ENCODE peak calls at places on chromosomes 12 and 14, in eight cellular contexts. F is GM10248, N is fibroblast of the aortic adventitia, X is GM20000, M is WERI-Rb-1, C is lower leg skin, I is right lobe of liver, Q is Peyer's patch. J is an unnamed sample.

GRCh38 chr14:59484611-59485174 is 376 bp downstream of the JKAMP start:
- DNase-seq in X (no peak), I (no peak), N (no peak), C (no peak), Q (no peak), F (no peak), M (no peak), J (no peak)

GRCh38 chr14:102784892-102785597 is 7.8 kb downstream of the TRAF3 start:
- DNase-seq in C (no peak), F (no peak), N (no peak), X (no peak), Q (no peak), M (no peak), I (no peak), J (no peak)

GRCh38 chr12:777550-778047 is 25.2 kb downstream of the WNK1 start:
- DNase-seq in N (no peak), M (no peak), I (no peak), Q (no peak), F (no peak), X (no peak), C (no peak), J (no peak)

GRCh38 chr12:1503281-1503711 is 91.1 kb downstream of the FBXL14 start:
- DNase-seq in N (no peak), I (no peak), M (no peak), X (no peak), F (no peak), C (no peak), Q (peak), J (no peak)

GRCh38 chr14:75794615-75795038 is 133.6 kb downstream of the TTLL5 start:
- DNase-seq in M (peak), F (no peak), N (peak), Q (no peak), C (no peak), X (no peak), I (no peak), J (no peak)

GRCh38 chr12:1680804-1681492 is 9.9 kb upstream of the ADIPOR2 start:
- DNase-seq in C (no peak), M (no peak), F (no peak), Q (peak), N (no peak), X (no peak), I (no peak), J (no peak)

GRCh38 chr12:66584673-66585072 is 94.2 kb downstream of the GRIP1 start:
- DNase-seq in I (no peak), M (no peak), C (no peak), N (no peak), X (no peak), Q (no peak), F (no peak), J (no peak)

GRCh38 chr14:49250109-49250508 is 336.1 kb downstream of the RPS29 start:
- DNase-seq in M (no peak), X (no peak), C (no peak), N (peak), I (no peak), Q (no peak), F (no peak), J (no peak)

GRCh38 chr12:114479831-114480230 is 73.9 kb upstream of the TBX5 start:
- DNase-seq in I (no peak), F (no peak), Q (no peak), N (no peak), X (no peak), M (no peak), C (no peak), J (no peak)

GRCh38 chr12:62618319-62618718 is 151.7 kb downstream of the MON2 start:
- DNase-seq in Q (no peak), C (no peak), N (no peak), I (no peak), X (no peak), M (no peak), F (no peak), J (no peak)

GRCh38 chr12:47829584-47829983 is 9.9 kb upstream of the HDAC7 start:
- DNase-seq in I (peak), N (no peak), F (no peak), C (no peak), X (no peak), M (no peak), Q (no peak), J (no peak)

GRCh38 chr12:123445388-123446344 is 9.2 kb upstream of the RILPL2 start:
- DNase-seq in F (no peak), Q (peak), N (peak), C (no peak), X (no peak), M (no peak), I (no peak), J (no peak)

GRCh38 chr12:62256408-62257079 is 3.7 kb upstream of the USP15 start:
- DNase-seq in X (no peak), N (no peak), I (no peak), M (no peak), C (no peak), Q (no peak), F (no peak), J (no peak)

GRCh38 chr14:92382677-92383076 is 59.7 kb downstream of the SLC24A4 start:
- DNase-seq in N (no peak), M (no peak), I (no peak), Q (no peak), F (no peak), C (no peak), X (no peak), J (no peak)

GRCh38 chr14:34355584-34356266 is 106.3 kb downstream of the SPTSSA start:
- DNase-seq in F (no peak), C (peak), Q (no peak), M (peak), N (peak), I (no peak), X (no peak), J (no peak)

GRCh38 chr12:51590347-51591019 is 550 bp upstream of the SCN8A start:
- DNase-seq in Q (peak), M (peak), F (peak), I (peak), C (no peak), N (peak), X (peak), J (peak)

GRCh38 chr12:19915392-19916192 is 452.7 kb upstream of the PDE3A start:
- DNase-seq in Q (no peak), F (no peak), X (no peak), N (peak), M (no peak), I (no peak), C (no peak), J (no peak)

GRCh38 chr14:61696753-61697318 is 1.5 kb downstream of the HIF1A start:
- DNase-seq in N (peak), Q (no peak), X (no peak), M (no peak), F (no peak), I (no peak), C (no peak), J (no peak)

GRCh38 chr12:23813206-23813605 is 136.3 kb downstream of the SOX5 start:
- DNase-seq in Q (no peak), M (peak), X (no peak), N (no peak), I (no peak), C (no peak), F (no peak), J (no peak)

GRCh38 chr12:93943766-93944165 is 204.6 kb upstream of the PLXNC1 start:
- DNase-seq in X (no peak), I (no peak), C (peak), N (peak), Q (no peak), F (no peak), M (no peak), J (no peak)

GRCh38 chr12:122203968-122204828 is 689 bp downstream of the B3GNT4 start:
- DNase-seq in Q (peak), X (peak), N (no peak), F (peak), I (no peak), C (no peak), M (no peak), J (peak)

GRCh38 chr12:106039646-106040404 is 98.9 kb downstream of the NUAK1 start:
- DNase-seq in M (no peak), F (no peak), N (no peak), X (no peak), I (no peak), Q (no peak), C (no peak), J (no peak)

GRCh38 chr14:91138511-91139359 is 24.9 kb downstream of the DGLUCY start:
- DNase-seq in F (peak), N (peak), X (peak), M (peak), I (no peak), C (no peak), Q (no peak), J (no peak)

GRCh38 chr12:132497514-132498405 is 7.8 kb downstream of the FBRSL1 start:
- DNase-seq in C (no peak), F (no peak), Q (no peak), X (no peak), I (no peak), M (no peak), N (no peak), J (no peak)

GRCh38 chr14:77000340-77001235 is 27.9 kb downstream of the IRF2BPL start:
- DNase-seq in N (peak), F (no peak), I (no peak), Q (no peak), C (no peak), M (peak), X (peak), J (peak)

DNA sequence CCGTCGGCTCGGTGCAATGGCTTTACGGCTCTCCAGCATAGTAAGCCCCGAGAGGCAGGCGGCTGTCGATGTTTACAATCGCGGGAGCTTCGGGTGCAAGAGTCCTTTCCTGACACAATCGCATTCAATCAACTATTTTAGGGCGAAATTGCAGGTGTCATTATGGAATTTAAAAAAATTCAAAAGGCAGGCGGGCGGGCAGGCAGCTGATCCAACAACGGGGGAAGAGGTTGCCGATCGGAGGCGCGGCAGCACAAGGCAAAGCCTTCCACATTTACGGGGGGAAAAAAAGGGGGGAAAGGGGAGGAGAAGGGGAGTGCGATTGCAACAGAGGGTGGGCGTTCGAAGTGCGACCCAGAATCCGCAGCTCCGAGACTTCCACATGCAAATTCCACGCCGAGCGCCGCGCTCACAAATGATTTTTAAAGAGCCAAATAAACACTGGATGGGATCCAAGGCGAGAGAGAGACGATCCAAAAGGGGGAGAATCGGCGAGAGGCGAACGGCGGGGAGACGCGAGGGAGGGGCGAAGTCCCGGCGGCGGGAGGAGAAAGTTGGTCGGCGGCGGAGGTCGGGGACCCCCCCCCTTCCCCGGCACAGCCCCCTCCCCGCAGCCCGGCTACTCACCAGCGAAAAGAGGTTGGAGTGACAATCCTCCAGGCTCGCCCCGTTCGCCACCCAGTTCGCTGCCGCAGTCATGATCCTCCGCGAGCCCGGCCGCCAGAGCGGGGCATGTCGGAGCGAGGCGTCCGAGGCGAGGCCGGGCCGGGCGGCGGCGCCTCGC is 868 bp downstream of the MED13L start:
- DNase-seq in F (peak), C (peak), I (peak), X (peak), Q (peak), M (peak), N (peak), J (peak)
- TF ChIP-seq CTCF in F (no peak), C (no peak), I (no peak), X (no peak), Q (no peak), M (no peak), N (peak), J (no peak)

GRCh38 chr12:113094738-113095137 is 38.2 kb downstream of the DTX1 start:
- DNase-seq in I (no peak), F (no peak), C (no peak), N (no peak), M (no peak), X (no peak), Q (no peak), J (no peak)

GRCh38 chr12:113093409-113094101 is 37.0 kb downstream of the DTX1 start:
- DNase-seq in M (no peak), C (no peak), X (no peak), N (no peak), F (no peak), Q (no peak), I (no peak), J (no peak)

GRCh38 chr12:113091506-113091905 is 35.0 kb downstream of the DTX1 start:
- DNase-seq in X (no peak), N (no peak), Q (no peak), M (no peak), F (no peak), I (no peak), C (no peak), J (no peak)

GRCh38 chr12:113090740-113091139 is 34.2 kb downstream of the DTX1 start:
- DNase-seq in I (no peak), N (no peak), C (no peak), Q (no peak), X (no peak), F (no peak), M (no peak), J (no peak)

GRCh38 chr12:113092478-113093408 is 36.2 kb downstream of the DTX1 start:
- DNase-seq in M (no peak), X (peak), C (no peak), I (no peak), F (peak), N (peak), Q (peak), J (peak)
- TF ChIP-seq CTCF in M (no peak), X (peak), C (no peak), I (no peak), F (peak), N (peak), Q (no peak), J (no peak)

DNA sequence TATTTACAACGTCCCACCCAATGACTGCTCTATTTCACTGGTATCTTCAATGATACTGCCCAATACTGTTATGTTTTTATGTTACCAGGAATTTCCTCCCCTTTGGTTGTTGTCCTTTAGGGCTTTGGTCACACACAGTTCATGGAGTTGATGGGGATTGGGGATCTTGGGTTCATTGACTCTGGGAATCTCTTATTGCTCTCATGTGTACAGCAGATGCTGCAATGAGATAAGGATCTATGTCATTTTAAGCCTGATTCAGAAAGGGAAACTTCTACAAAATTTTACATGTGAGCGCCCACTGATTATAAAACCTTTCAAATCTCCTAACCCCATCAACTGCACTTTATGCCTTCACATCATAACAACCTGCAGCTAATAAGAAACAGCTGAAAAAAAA is 67.2 kb downstream of the FAR2 start:
- DNase-seq in Q (no peak), M (no peak), C (no peak), F (no peak), X (no peak), N (no peak), I (no peak), J (no peak)
- TF ChIP-seq CTCF in Q (no peak), M (no peak), C (no peak), F (no peak), X (no peak), N (no peak), I (no peak), J (no peak)

DNA sequence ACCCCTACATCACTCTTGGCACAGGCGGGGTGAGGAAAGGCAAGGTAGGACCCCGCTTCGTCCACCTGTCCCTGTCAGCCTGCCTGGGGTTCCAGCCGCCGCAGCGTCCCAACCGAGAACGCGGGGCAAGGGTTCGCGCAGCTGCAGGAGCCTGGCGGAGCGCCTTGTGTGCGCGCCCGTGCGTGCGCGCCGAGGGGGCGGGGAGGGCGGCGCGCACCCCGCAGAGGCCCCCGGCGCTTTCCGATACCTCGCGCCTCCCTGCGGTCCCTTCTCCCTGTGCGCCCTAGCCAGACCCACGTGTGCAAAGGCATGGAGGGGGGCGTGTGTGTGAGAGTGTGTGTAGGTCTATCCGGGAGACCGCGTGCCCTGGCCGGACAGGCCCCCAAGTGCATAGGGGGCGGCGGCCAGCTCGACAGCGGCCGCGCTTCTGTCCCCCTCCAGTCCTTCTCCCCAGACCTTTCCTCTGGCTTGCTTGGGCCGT is 122.4 kb downstream of the TSPAN9 start:
- DNase-seq in Q (no peak), N (peak), M (peak), X (no peak), F (no peak), C (no peak), I (no peak), J (peak)
- TF ChIP-seq CTCF in Q (no peak), N (no peak), M (no peak), X (no peak), F (no peak), C (no peak), I (no peak), J (no peak)

GRCh38 chr14:104818714-104819161 is 17.8 kb downstream of the ZBTB42 start:
- DNase-seq in F (no peak), M (no peak), Q (peak), N (no peak), C (no peak), X (no peak), I (no peak), J (no peak)

GRCh38 chr14:104821229-104821945 is 20.5 kb downstream of the ZBTB42 start:
- DNase-seq in F (no peak), X (no peak), C (no peak), I (no peak), M (no peak), N (no peak), Q (peak), J (no peak)

GRCh38 chr14:104819361-104819771 is 18.5 kb downstream of the ZBTB42 start:
- DNase-seq in N (no peak), F (no peak), C (no peak), Q (peak), I (no peak), X (no peak), M (no peak), J (no peak)

GRCh38 chr14:104821971-104822608 is 21.2 kb downstream of the ZBTB42 start:
- DNase-seq in X (no peak), N (no peak), C (no peak), I (no peak), M (no peak), Q (peak), F (no peak), J (no peak)

GRCh38 chr14:104820669-104821228 is 19.8 kb downstream of the ZBTB42 start:
- DNase-seq in C (no peak), I (peak), X (no peak), N (peak), M (peak), Q (peak), F (no peak), J (peak)
- TF ChIP-seq CTCF in C (no peak), I (peak), X (no peak), N (peak), M (peak), Q (peak), F (no peak), J (no peak)